ENCODE peak calls at places on chromosomes 13 and 19, in ten cellular contexts. S, H, C, O, T, U, I, P, D and E are unnamed samples.

GRCh38 chr13:40920826-40921225 is 98.3 kb downstream of the ELF1 start:
- DNase-seq in S (no peak), H (no peak), C (no peak), O (no peak), T (no peak), U (no peak), I (no peak), P (peak; percentile 56), D (no peak), E (no peak)

GRCh38 chr13:97892717-97893116 is 60.8 kb upstream of the IPO5 start:
- DNase-seq in S (no peak), H (no peak), C (no peak), O (no peak), T (no peak), U (no peak), I (no peak), P (peak; percentile 85), D (no peak), E (no peak)

GRCh38 chr13:20585371-20585770 is 18.4 kb downstream of the IFT88 start:
- DNase-seq in S (no peak), H (no peak), C (no peak), O (no peak), T (no peak), U (no peak), I (no peak), P (no peak), D (no peak), E (no peak)

GRCh38 chr19:17183858-17184271 is 31.3 kb upstream of the USE1 start:
- DNase-seq in S (no peak), H (no peak), C (no peak), O (no peak), T (no peak), U (no peak), I (no peak), P (no peak), D (no peak), E (no peak)

GRCh38 chr13:98004107-98004506 is 50.6 kb downstream of the IPO5 start:
- DNase-seq in S (no peak), H (no peak), C (no peak), O (no peak), T (no peak), U (no peak), I (no peak), P (peak; percentile 94), D (no peak), E (no peak)

GRCh38 chr19:57099199-57099661 is 20.6 kb upstream of the USP29 start:
- DNase-seq in S (peak; percentile 66), H (peak; percentile 65), C (peak; percentile 66), O (peak; percentile 54), T (peak; percentile 76), U (no peak), I (peak; percentile 49), P (peak; percentile 35), D (peak; percentile 82), E (peak; percentile 41)

GRCh38 chr19:39708594-39708993 is 4.3 kb downstream of the LGALS14 start:
- DNase-seq in S (no peak), H (no peak), C (no peak), O (no peak), T (no peak), U (no peak), I (no peak), P (no peak), D (no peak), E (no peak)

GRCh38 chr13:106393776-106394175 is 141.7 kb downstream of the EFNB2 start:
- DNase-seq in S (no peak), H (no peak), C (no peak), O (no peak), T (no peak), U (no peak), I (no peak), P (peak; percentile 43), D (no peak), E (no peak)

GRCh38 chr13:46598140-46598819 is 45.3 kb downstream of the LRCH1 start:
- DNase-seq in S (no peak), H (no peak), C (no peak), O (no peak), T (no peak), U (no peak), I (no peak), P (no peak), D (no peak), E (no peak)

GRCh38 chr13:44734204-44734707 is 158.1 kb upstream of the TSC22D1 start:
- DNase-seq in S (peak; percentile 44), H (no peak), C (no peak), O (peak; percentile 49), T (no peak), U (peak; percentile 87), I (no peak), P (peak; percentile 34), D (peak; percentile 78), E (peak; percentile 55)

GRCh38 chr13:28819748-28820098 is 416 bp upstream of the MTUS2 start:
- DNase-seq in S (peak; percentile 71), H (peak; percentile 76), C (peak; percentile 76), O (no peak), T (no peak), U (no peak), I (peak; percentile 9), P (peak; percentile 32), D (peak; percentile 77), E (peak; percentile 44)

DNA sequence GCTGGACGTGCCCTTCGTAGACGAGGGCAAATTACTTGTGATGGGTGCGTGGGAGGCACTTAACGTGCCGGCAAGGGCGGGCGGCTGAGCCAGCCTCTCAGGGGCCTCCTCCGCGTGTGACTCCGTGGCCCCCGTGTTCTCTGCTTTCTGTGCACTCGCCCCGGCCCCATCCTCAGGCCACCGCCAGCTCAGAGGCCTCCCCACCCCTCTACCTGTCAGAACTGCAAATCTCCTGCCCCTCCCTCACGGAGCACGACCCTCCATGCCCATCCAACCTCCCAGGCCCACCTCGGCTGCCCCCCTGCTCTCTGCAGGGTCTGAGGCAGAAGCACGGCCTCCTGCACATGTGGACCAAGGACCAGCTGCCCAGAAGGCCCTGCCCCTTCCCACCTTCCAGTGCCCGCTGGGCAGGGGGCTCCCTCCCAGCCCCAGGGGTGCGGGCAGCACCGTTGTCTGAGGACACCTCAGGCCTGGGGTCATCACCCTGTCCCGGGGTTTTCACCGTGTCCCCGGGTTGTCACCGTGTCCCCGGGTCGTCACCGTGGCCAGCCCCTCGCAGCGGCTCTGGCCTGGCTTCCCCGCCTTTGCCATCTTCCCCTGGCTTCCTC is 44.5 kb downstream of the TMEM255B start:
- DNase-seq in S (peak; percentile 21), H (peak; percentile 53), C (no peak), O (no peak), T (no peak), U (no peak), I (no peak), P (no peak), D (peak; percentile 55), E (no peak)
- TF ChIP-seq CTCF in S (no peak), H (no peak), C (no peak), O (no peak), T (no peak), U (no peak), I (no peak), P (no peak), D (no peak), E (no peak)

DNA sequence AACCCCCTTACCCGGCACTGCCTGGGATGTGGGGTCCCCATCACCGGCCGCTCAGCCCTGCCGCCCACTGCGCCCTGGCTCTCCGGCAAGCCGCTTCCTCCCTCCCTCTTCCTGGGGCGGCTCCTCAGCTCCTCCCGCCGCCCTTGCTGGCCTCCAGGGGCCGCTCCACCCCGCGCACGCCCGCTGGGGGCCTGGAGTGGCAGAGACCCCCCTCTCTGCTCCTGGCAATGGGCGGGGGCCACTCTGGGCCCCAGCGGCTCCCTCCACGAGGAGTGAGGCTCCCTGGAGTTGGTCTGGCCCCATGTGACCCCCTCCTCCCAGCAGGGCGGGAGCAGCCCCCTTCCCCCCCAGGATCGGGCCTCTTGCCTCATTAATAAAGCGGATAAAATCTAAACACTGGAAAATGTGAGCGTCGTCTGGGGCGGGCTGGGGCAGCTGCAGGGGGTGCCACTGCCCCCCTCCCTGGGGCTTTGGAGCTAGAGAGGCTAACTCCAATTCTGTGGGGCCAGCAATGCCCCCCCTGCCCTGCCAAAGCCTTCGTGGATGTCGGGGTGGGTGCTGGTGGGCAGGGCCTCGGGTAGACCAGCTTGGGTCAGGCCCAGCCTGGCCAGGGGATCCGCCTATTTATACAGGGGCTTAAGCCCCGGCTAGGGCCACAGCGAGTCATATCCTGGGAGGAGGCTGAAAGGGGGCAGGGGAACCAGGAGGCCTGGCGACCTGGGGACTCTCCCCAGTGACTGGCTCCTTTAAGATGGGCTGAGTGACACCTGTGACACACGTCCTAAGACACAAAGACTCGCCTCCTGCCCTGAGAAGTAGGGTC is at the start of gene PTGER1:
- DNase-seq in S (no peak), H (no peak), C (peak; percentile 82), O (no peak), T (no peak), U (no peak), I (no peak), P (peak; percentile 35), D (no peak), E (no peak)
- H3K4me1 ChIP-seq in S (peaks cover 56% of the 10 kb centered on the region), H (peaks cover 8% of the 10 kb centered on the region), C (peaks cover 78% of the 10 kb centered on the region), O (no peaks in the 10 kb centered on the region), T (peaks cover 14% of the 10 kb centered on the region), U (peaks cover 7% of the 10 kb centered on the region), I (peaks cover 20% of the 10 kb centered on the region), P (peaks cover 34% of the 10 kb centered on the region), D (peaks cover 40% of the 10 kb centered on the region), E (peaks cover 24% of the 10 kb centered on the region)

DNA sequence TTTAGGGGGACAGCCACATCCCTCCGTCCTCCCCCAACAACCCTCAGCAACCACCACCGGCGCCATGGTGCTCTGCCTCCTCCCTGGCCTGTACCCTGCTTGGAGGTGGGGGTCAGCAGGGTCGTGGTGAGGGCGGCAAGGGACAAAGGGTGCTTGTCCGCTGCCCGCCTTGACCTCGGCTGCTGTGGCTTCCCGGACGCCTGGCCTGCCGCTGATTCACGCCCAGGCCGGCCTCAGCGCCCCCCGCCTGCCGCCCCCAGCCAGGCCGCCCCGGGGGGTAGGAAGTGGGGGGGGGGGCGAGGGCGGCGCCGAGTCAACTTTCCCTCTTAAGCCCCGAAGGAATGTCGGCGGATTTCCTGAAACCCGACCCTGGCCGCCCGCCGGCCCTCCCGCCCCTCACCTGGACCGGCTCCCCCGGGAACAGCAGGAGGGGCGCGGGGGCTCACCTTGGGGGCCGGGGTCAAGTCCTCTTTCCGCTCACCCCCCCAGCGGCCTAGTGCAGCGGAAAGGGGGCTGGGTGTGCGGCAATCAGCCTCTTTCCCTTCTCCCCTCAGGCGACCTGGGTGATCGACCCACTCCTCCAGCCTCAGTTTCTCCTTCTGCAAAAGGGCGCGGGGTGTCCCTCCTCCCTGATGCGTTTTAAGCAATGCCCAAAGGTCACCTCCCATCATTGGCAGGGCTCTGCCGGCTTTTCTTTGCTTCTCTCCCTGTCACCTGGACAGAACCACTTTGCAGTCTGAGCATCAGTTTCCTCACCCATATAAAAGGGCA is 1.9 kb upstream of the TMEM59L start:
- DNase-seq in S (no peak), H (no peak), C (peak; percentile 9), O (no peak), T (no peak), U (no peak), I (peak; percentile 85), P (no peak), D (no peak), E (no peak)
- H3K27me3 ChIP-seq in S (peaks cover 68% of the 10 kb centered on the region), H (peaks cover 56% of the 10 kb centered on the region), C (peaks cover 84% of the 10 kb centered on the region), O (no peaks in the 10 kb centered on the region), T (peaks cover 52% of the 10 kb centered on the region), U (peaks cover 80% of the 10 kb centered on the region), I (no peaks in the 10 kb centered on the region), P (peaks cover 74% of the 10 kb centered on the region), D (peaks cover 94% of the 10 kb centered on the region), E (peaks cover 91% of the 10 kb centered on the region)

DNA sequence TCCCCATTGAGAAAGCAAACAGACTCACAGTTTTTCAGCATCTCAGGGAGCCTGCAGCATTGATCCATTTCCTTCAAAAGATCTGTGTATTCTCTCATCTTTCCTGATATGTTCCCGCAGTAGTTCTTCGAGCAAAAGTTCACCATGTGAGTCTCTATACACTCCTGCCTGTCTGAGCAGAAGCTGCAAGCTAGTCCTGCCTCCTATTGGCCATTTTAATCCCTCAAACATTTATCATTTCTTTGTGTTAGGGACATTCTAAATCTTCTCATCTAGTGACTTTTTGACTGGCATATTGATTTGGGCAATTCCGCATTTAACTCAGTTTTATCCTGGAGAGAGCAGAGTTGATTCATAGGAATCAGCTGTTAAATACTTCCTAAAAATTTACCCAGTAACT is 660.4 kb upstream of the KLF12 start:
- DNase-seq in S (no peak), H (no peak), C (no peak), O (no peak), T (no peak), U (no peak), I (no peak), P (no peak), D (no peak), E (no peak)
- TF ChIP-seq CTCF in S (no peak), H (no peak), C (no peak), O (no peak), T (no peak), U (no peak), I (no peak), P (peak; percentile 24), D (no peak), E (no peak)